ENCODE peak calls at places on chromosomes 11 and 22, in ten cellular contexts. T is stimulated activated CD4-positive, alpha-beta T cell treated with anti-CD3 and anti-CD28 coated beads, TNF-alpha, amount 100 ng/mL, for 4 hours; U is sciatic nerve; D is naive thymus-derived CD8-positive, alpha-beta T cell; Y is CD4-positive, alpha-beta memory T cell; J is naive B cell; V is NCI-H82; H is CD8-positive, alpha-beta memory T cell; G is glutamatergic neuron; R is AG08395. K is an unnamed sample.

GRCh38 chr11:47915407-47916137 is 64.8 kb upstream of the PTPRJ start:
- DNase-seq in T (no peak), U (no peak), D (peak; percentile 12), Y (no peak), J (no peak), V (no peak), H (no peak), G (no peak), R (no peak), K (no peak)

GRCh38 chr22:25081409-25081824 is 118.2 kb upstream of the CRYBB3 start:
- DNase-seq in T (no peak), U (no peak), D (peak; percentile 34), Y (peak; percentile 44), J (no peak), V (peak; percentile 36), H (peak; percentile 48), G (peak; percentile 56), R (peak; percentile 46), K (no peak)

GRCh38 chr11:8720868-8721739 is 38.5 kb downstream of the RPL27A start:
- DNase-seq in T (no peak), U (no peak), D (no peak), Y (no peak), J (no peak), V (peak; percentile 74), H (no peak), G (no peak), R (no peak), K (no peak)

GRCh38 chr11:79087238-79087956 is 353.4 kb downstream of the TENM4 start:
- DNase-seq in T (no peak), U (no peak), D (no peak), Y (no peak), J (no peak), V (peak; percentile 18), H (no peak), G (no peak), R (peak; percentile 50), K (no peak)

GRCh38 chr11:2837096-2837601 is 48.4 kb downstream of the CDKN1C start:
- DNase-seq in T (no peak), U (peak; percentile 80), D (no peak), Y (no peak), J (no peak), V (peak; percentile 28), H (no peak), G (peak; percentile 75), R (peak; percentile 93), K (peak; percentile 85)

GRCh38 chr11:66335531-66336233 is 552 bp downstream of the RIN1 start:
- DNase-seq in T (no peak), U (no peak), D (no peak), Y (no peak), J (no peak), V (no peak), H (no peak), G (no peak), R (peak; percentile 44), K (peak; percentile 41)

GRCh38 chr11:2584812-2585565 is 114.8 kb downstream of the KCNQ1OT1 start:
- DNase-seq in T (no peak), U (peak; percentile 48), D (no peak), Y (no peak), J (no peak), V (no peak), H (no peak), G (peak; percentile 15), R (no peak), K (peak; percentile 25)

GRCh38 chr22:40758390-40758789 is 60.8 kb downstream of the SLC25A17 start:
- DNase-seq in T (no peak), U (no peak), D (no peak), Y (no peak), J (no peak), V (peak; percentile 9), H (no peak), G (no peak), R (no peak), K (no peak)

GRCh38 chr11:132187391-132187790 is 817.0 kb downstream of the NTM start:
- DNase-seq in T (no peak), U (no peak), D (no peak), Y (no peak), J (no peak), V (no peak), H (no peak), G (no peak), R (no peak), K (no peak)

GRCh38 chr22:49215840-49216239 is 611.8 kb downstream of the BRD1 start:
- DNase-seq in T (no peak), U (peak; percentile 19), D (no peak), Y (no peak), J (no peak), V (no peak), H (no peak), G (no peak), R (no peak), K (no peak)

GRCh38 chr11:18727499-18728236 is 1.7 kb upstream of the IGSF22 start:
- DNase-seq in T (peak; percentile 24), U (no peak), D (peak; percentile 45), Y (peak; percentile 45), J (peak; percentile 33), V (peak; percentile 72), H (peak; percentile 52), G (peak; percentile 70), R (peak; percentile 65), K (no peak)

GRCh38 chr22:37404126-37404525 is 23.2 kb downstream of the ELFN2 start:
- DNase-seq in T (no peak), U (no peak), D (no peak), Y (no peak), J (no peak), V (no peak), H (no peak), G (no peak), R (no peak), K (no peak)

GRCh38 chr11:46427364-46427763 is 35.8 kb upstream of the CHRM4 start:
- DNase-seq in T (no peak), U (no peak), D (no peak), Y (no peak), J (no peak), V (peak; percentile 34), H (no peak), G (no peak), R (no peak), K (no peak)

GRCh38 chr11:32500001-32500400 is 64.7 kb upstream of the WT1 start:
- DNase-seq in T (no peak), U (no peak), D (no peak), Y (no peak), J (no peak), V (no peak), H (no peak), G (no peak), R (no peak), K (peak; percentile 44)

GRCh38 chr11:11463397-11463796 is 110.3 kb upstream of the CSNK2A3 start:
- DNase-seq in T (no peak), U (no peak), D (no peak), Y (no peak), J (no peak), V (peak; percentile 92), H (no peak), G (peak; percentile 41), R (no peak), K (peak; percentile 47)

GRCh38 chr11:76329084-76329648 is 51.8 kb downstream of the THAP12 start:
- DNase-seq in T (no peak), U (no peak), D (no peak), Y (no peak), J (no peak), V (no peak), H (no peak), G (no peak), R (no peak), K (no peak)

GRCh38 chr22:32208681-32209080 is 3.8 kb upstream of the RFPL2 start:
- DNase-seq in T (no peak), U (no peak), D (no peak), Y (no peak), J (no peak), V (no peak), H (no peak), G (no peak), R (no peak), K (no peak)

GRCh38 chr22:41361716-41362310 is 19.9 kb upstream of the TEF start:
- DNase-seq in T (no peak), U (no peak), D (no peak), Y (no peak), J (no peak), V (peak; percentile 88), H (no peak), G (no peak), R (no peak), K (no peak)

GRCh38 chr22:25050566-25050965 is 98.0 kb downstream of the KIAA1671 start:
- DNase-seq in T (no peak), U (no peak), D (no peak), Y (no peak), J (no peak), V (no peak), H (no peak), G (no peak), R (no peak), K (no peak)

GRCh38 chr11:71580057-71581003 is 2.3 kb downstream of the KRTAP5-11 start:
- DNase-seq in T (no peak), U (no peak), D (no peak), Y (peak; percentile 10), J (peak; percentile 7), V (peak; percentile 65), H (no peak), G (peak; percentile 56), R (peak; percentile 79), K (no peak)

GRCh38 chr11:108870373-108871020 is 205.6 kb downstream of the DDX10 start:
- DNase-seq in T (no peak), U (no peak), D (no peak), Y (no peak), J (no peak), V (no peak), H (no peak), G (no peak), R (peak; percentile 51), K (no peak)

GRCh38 chr22:45876136-45877035 is 100.6 kb downstream of the WNT7B start:
- DNase-seq in T (no peak), U (peak; percentile 45), D (no peak), Y (no peak), J (no peak), V (no peak), H (no peak), G (no peak), R (no peak), K (peak; percentile 25)

GRCh38 chr11:65554842-65555395 is 3.2 kb downstream of the LTBP3 start:
- DNase-seq in T (no peak), U (no peak), D (no peak), Y (no peak), J (no peak), V (no peak), H (no peak), G (no peak), R (no peak), K (no peak)

GRCh38 chr22:49292909-49293308 is 534.8 kb downstream of the BRD1 start:
- DNase-seq in T (no peak), U (peak; percentile 6), D (no peak), Y (no peak), J (no peak), V (no peak), H (no peak), G (no peak), R (no peak), K (no peak)

GRCh38 chr11:96306933-96307747 is 35.9 kb downstream of the MAML2 start:
- DNase-seq in T (no peak), U (peak; percentile 86), D (no peak), Y (no peak), J (no peak), V (peak; percentile 61), H (peak; percentile 39), G (no peak), R (peak; percentile 87), K (peak; percentile 49)

GRCh38 chr22:50581950-50582561 is 593 bp downstream of the CHKB start:
- DNase-seq in T (no peak), U (no peak), D (no peak), Y (peak; percentile 41), J (no peak), V (peak; percentile 58), H (no peak), G (no peak), R (no peak), K (no peak)

GRCh38 chr11:1150769-1151365 is 6.9 kb upstream of the MUC5AC start:
- DNase-seq in T (no peak), U (no peak), D (no peak), Y (no peak), J (no peak), V (no peak), H (no peak), G (no peak), R (peak; percentile 28), K (no peak)